ENCODE peak calls at places on chromosomes 13 and 19, in nine cellular contexts. One of them, this sample, is unnamed.

GRCh38 chr19:19170053-19170945 is at the start of gene MEF2B:
- DNase-seq in HFFc6: no peak
- DNase-seq in amniotic stem cell: no peak
- DNase-seq in transverse colon: peak
- DNase-seq in AG08396: peak
- DNase-seq in NCI-H460: peak
- DNase-seq in colonic mucosa: peak
- DNase-seq in T-helper 2 cell: peak
- DNase-seq in mucosa of gallbladder: peak
- DNase-seq in this sample: peak

GRCh38 chr13:98098511-98098910 is 44.4 kb upstream of the FARP1 start:
- DNase-seq in colonic mucosa: no peak
- DNase-seq in transverse colon: no peak
- DNase-seq in mucosa of gallbladder: no peak
- DNase-seq in AG08396: no peak
- DNase-seq in HFFc6: peak
- DNase-seq in NCI-H460: no peak
- DNase-seq in T-helper 2 cell: no peak
- DNase-seq in amniotic stem cell: peak
- DNase-seq in this sample: no peak

GRCh38 chr13:101393140-101393539 is 23.2 kb downstream of the NALCN start:
- DNase-seq in NCI-H460: no peak
- DNase-seq in colonic mucosa: no peak
- DNase-seq in transverse colon: no peak
- DNase-seq in amniotic stem cell: no peak
- DNase-seq in HFFc6: no peak
- DNase-seq in mucosa of gallbladder: no peak
- DNase-seq in AG08396: no peak
- DNase-seq in T-helper 2 cell: no peak
- DNase-seq in this sample: no peak

GRCh38 chr19:15371786-15372380 is 7.7 kb downstream of the AKAP8 start:
- DNase-seq in HFFc6: no peak
- DNase-seq in NCI-H460: no peak
- DNase-seq in AG08396: no peak
- DNase-seq in T-helper 2 cell: no peak
- DNase-seq in colonic mucosa: no peak
- DNase-seq in amniotic stem cell: no peak
- DNase-seq in transverse colon: no peak
- DNase-seq in mucosa of gallbladder: no peak
- DNase-seq in this sample: peak

GRCh38 chr13:110713981-110714797 is 689 bp downstream of the ING1 start:
- DNase-seq in colonic mucosa: peak
- DNase-seq in mucosa of gallbladder: peak
- DNase-seq in transverse colon: peak
- DNase-seq in NCI-H460: no peak
- DNase-seq in HFFc6: peak
- DNase-seq in amniotic stem cell: no peak
- DNase-seq in AG08396: no peak
- DNase-seq in T-helper 2 cell: peak
- DNase-seq in this sample: peak

GRCh38 chr19:35249146-35249847 is 495 bp downstream of the LSR start:
- DNase-seq in T-helper 2 cell: no peak
- DNase-seq in amniotic stem cell: no peak
- DNase-seq in NCI-H460: no peak
- DNase-seq in colonic mucosa: peak
- DNase-seq in HFFc6: no peak
- DNase-seq in transverse colon: peak
- DNase-seq in mucosa of gallbladder: no peak
- DNase-seq in AG08396: no peak
- DNase-seq in this sample: no peak

GRCh38 chr13:25766576-25766975 is 285.2 kb downstream of the SHISA2 start:
- DNase-seq in amniotic stem cell: no peak
- DNase-seq in colonic mucosa: no peak
- DNase-seq in mucosa of gallbladder: no peak
- DNase-seq in NCI-H460: no peak
- DNase-seq in T-helper 2 cell: no peak
- DNase-seq in AG08396: no peak
- DNase-seq in transverse colon: no peak
- DNase-seq in HFFc6: no peak
- DNase-seq in this sample: no peak

GRCh38 chr13:73109969-73110368 is 51.2 kb downstream of the KLF5 start:
- DNase-seq in T-helper 2 cell: no peak
- DNase-seq in AG08396: no peak
- DNase-seq in mucosa of gallbladder: no peak
- DNase-seq in NCI-H460: no peak
- DNase-seq in transverse colon: no peak
- DNase-seq in colonic mucosa: no peak
- DNase-seq in amniotic stem cell: no peak
- DNase-seq in HFFc6: no peak
- DNase-seq in this sample: no peak

GRCh38 chr13:23505007-23505406 is 65.2 kb upstream of the TNFRSF19 start:
- DNase-seq in HFFc6: peak
- DNase-seq in NCI-H460: no peak
- DNase-seq in AG08396: peak
- DNase-seq in colonic mucosa: no peak
- DNase-seq in T-helper 2 cell: no peak
- DNase-seq in amniotic stem cell: peak
- DNase-seq in mucosa of gallbladder: no peak
- DNase-seq in transverse colon: no peak
- DNase-seq in this sample: no peak

This sample was measured in aorta.